ENCODE peak calls at places on chromosomes 3 and 15, in five cellular contexts. W is AG08396; R is fibroblast of pulmonary artery; I is naive thymus-derived CD8-positive, alpha-beta T cell; F is CD8-positive, alpha-beta memory T cell. U is an unnamed sample.

GRCh38 chr15:74783808-74784175 is 1.9 kb downstream of the CSK start:
- DNase-seq in W (no peak), R (no peak), I (no peak), F (no peak), U (no peak)

GRCh38 chr3:67045711-67046465 is 47.8 kb downstream of the KBTBD8 start:
- DNase-seq in W (no peak), R (no peak), I (no peak), F (no peak), U (no peak)

GRCh38 chr3:184766555-184767261 is 45.3 kb upstream of the VPS8 start:
- DNase-seq in W (no peak), R (no peak), I (no peak), F (no peak), U (peak)

GRCh38 chr3:81161851-81162250 is 599.6 kb downstream of the GBE1 start:
- DNase-seq in W (no peak), R (no peak), I (no peak), F (no peak), U (no peak)

GRCh38 chr15:87609909-87610308 is 646.6 kb downstream of the NTRK3 start:
- DNase-seq in W (no peak), R (no peak), I (no peak), F (no peak), U (no peak)

GRCh38 chr3:119536757-119537156 is 22.7 kb downstream of the CD80 start:
- DNase-seq in W (no peak), R (no peak), I (no peak), F (no peak), U (no peak)

GRCh38 chr15:43939070-43939469 is 112.3 kb downstream of the WDR76 start:
- DNase-seq in W (no peak), R (peak), I (no peak), F (no peak), U (peak)

GRCh38 chr3:148833223-148833622 is 5.6 kb downstream of the CPB1 start:
- DNase-seq in W (no peak), R (no peak), I (no peak), F (no peak), U (no peak)

GRCh38 chr3:193827831-193828230 is 234.8 kb downstream of the OPA1 start:
- DNase-seq in W (no peak), R (no peak), I (no peak), F (no peak), U (no peak)

GRCh38 chr15:38553071-38553470 is 11.5 kb downstream of the RASGRP1 start:
- DNase-seq in W (no peak), R (no peak), I (no peak), F (no peak), U (no peak)

GRCh38 chr3:143979041-143979440 is 7.4 kb downstream of the DIPK2A start:
- DNase-seq in W (no peak), R (no peak), I (no peak), F (no peak), U (no peak)

GRCh38 chr15:100570282-100570681 is 31.7 kb downstream of the LINS1 start:
- DNase-seq in W (peak), R (peak), I (no peak), F (no peak), U (peak)

GRCh38 chr3:33799202-33799551 is 747 bp downstream of the PDCD6IP start:
- DNase-seq in W (no peak), R (no peak), I (no peak), F (no peak), U (no peak)

GRCh38 chr15:91942676-91943417 is 89.3 kb downstream of the SLCO3A1 start:
- DNase-seq in W (peak), R (peak), I (no peak), F (peak), U (peak)

GRCh38 chr15:81491414-81492101 is 117.5 kb upstream of the TMC3 start:
- DNase-seq in W (no peak), R (peak), I (no peak), F (no peak), U (peak)

GRCh38 chr15:64699767-64700388 is 75.5 kb downstream of the RBPMS2 start:
- DNase-seq in W (peak), R (peak), I (no peak), F (no peak), U (peak)

GRCh38 chr3:43206632-43207031 is 79.7 kb upstream of the SNRK start:
- DNase-seq in W (no peak), R (no peak), I (no peak), F (no peak), U (no peak)